ENCODE peak calls at places on chromosome 7, in seven cellular contexts. T is HFF-Myc; E is activated naive CD8-positive, alpha-beta T cell treated with anti-CD3 and anti-CD28 coated beads for 36 hours; Q is left kidney; B is AG20443; C is cerebellar cortex; D is NCI-H1930. H is an unnamed sample.

GRCh38 chr7:158957921-158958471 is 101.6 kb downstream of the DYNC2I1 start:
- DNase-seq in Q (peak), E (peak), C (no peak), T (no peak), D (no peak), B (no peak), H (no peak)

GRCh38 chr7:55441668-55442305 is 76.7 kb downstream of the LANCL2 start:
- DNase-seq in B (peak), T (peak), C (no peak), D (no peak), Q (no peak), E (no peak), H (no peak)

GRCh38 chr7:15323545-15323944 is 238.3 kb downstream of the AGMO start:
- DNase-seq in D (no peak), B (peak), E (no peak), Q (no peak), C (no peak), T (no peak), H (no peak)

GRCh38 chr7:69610675-69611037 is 12.4 kb downstream of the AUTS2 start:
- DNase-seq in B (no peak), C (no peak), E (no peak), T (no peak), Q (no peak), D (no peak), H (no peak)

GRCh38 chr7:73521636-73522080 is 435 bp downstream of the BAZ1B start:
- DNase-seq in B (peak), C (no peak), D (no peak), E (no peak), T (no peak), Q (no peak), H (no peak)

GRCh38 chr7:128343554-128344430 is at the start of gene RBM28:
- DNase-seq in E (peak), D (peak), B (peak), C (peak), T (peak), Q (peak), H (peak)

GRCh38 chr7:124764847-124765400 is 668 bp downstream of the GPR37 start:
- DNase-seq in T (no peak), D (no peak), E (peak), C (no peak), B (no peak), Q (peak), H (no peak)

GRCh38 chr7:71752171-71752935 is 620.4 kb downstream of the GALNT17 start:
- DNase-seq in B (peak), C (peak), E (peak), T (no peak), Q (peak), D (peak), H (no peak)

GRCh38 chr7:92729751-92730150 is 106.6 kb downstream of the CDK6 start:
- DNase-seq in T (no peak), C (no peak), D (no peak), Q (no peak), B (no peak), E (no peak), H (no peak)

GRCh38 chr7:50662059-50662689 is 97.0 kb upstream of the DDC start:
- DNase-seq in B (no peak), C (no peak), T (no peak), D (no peak), E (no peak), Q (no peak), H (no peak)

GRCh38 chr7:38727184-38727940 is 96.2 kb upstream of the AMPH start:
- DNase-seq in T (no peak), Q (no peak), D (no peak), E (no peak), B (no peak), C (no peak), H (no peak)

GRCh38 chr7:136897676-136898075 is 29.2 kb downstream of the CHRM2 start:
- DNase-seq in Q (no peak), D (no peak), B (no peak), E (no peak), C (no peak), T (no peak), H (no peak)

GRCh38 chr7:45000096-45001032 is at the start of gene CCM2:
- DNase-seq in D (no peak), C (peak), B (peak), T (no peak), E (no peak), Q (peak), H (no peak)

GRCh38 chr7:131235489-131236317 is 92.0 kb upstream of the MKLN1 start:
- DNase-seq in T (peak), C (peak), D (no peak), B (peak), E (peak), Q (peak), H (peak)

GRCh38 chr7:99096124-99096887 is 47.6 kb downstream of the SMURF1 start:
- DNase-seq in E (no peak), T (no peak), B (no peak), D (no peak), Q (no peak), C (peak), H (no peak)

GRCh38 chr7:148962823-148963582 is 65.3 kb downstream of the PDIA4 start:
- DNase-seq in B (peak), D (peak), Q (peak), T (no peak), C (peak), E (peak), H (peak)

GRCh38 chr7:90262438-90262837 is 17.5 kb downstream of the CFAP69 start:
- DNase-seq in D (no peak), E (no peak), C (peak), T (no peak), Q (peak), B (peak), H (no peak)

GRCh38 chr7:27197137-27198042 is 2.5 kb downstream of the HOXA13 start:
- DNase-seq in D (no peak), T (no peak), E (no peak), B (no peak), Q (peak), C (no peak), H (no peak)

GRCh38 chr7:150378115-150378852 is 846 bp upstream of the ZNF775 start:
- DNase-seq in C (peak), T (peak), B (peak), Q (peak), E (peak), D (peak), H (peak)

GRCh38 chr7:4633012-4633411 is 49.1 kb upstream of the FOXK1 start:
- DNase-seq in E (no peak), C (no peak), B (peak), D (no peak), Q (no peak), T (no peak), H (no peak)

GRCh38 chr7:134679006-134679405 is 32.4 kb downstream of the BPGM start:
- DNase-seq in T (no peak), D (no peak), E (no peak), Q (no peak), C (no peak), B (no peak), H (no peak)

GRCh38 chr7:83060218-83060617 is 102.5 kb downstream of the PCLO start:
- DNase-seq in B (no peak), D (no peak), Q (no peak), C (no peak), E (no peak), T (no peak), H (no peak)

GRCh38 chr7:136870799-136871487 is 2.5 kb downstream of the CHRM2 start:
- DNase-seq in C (no peak), Q (peak), D (no peak), E (no peak), B (peak), T (no peak), H (no peak)

GRCh38 chr7:45594780-45595535 is 20.8 kb downstream of the ADCY1 start:
- DNase-seq in E (no peak), Q (no peak), C (no peak), D (no peak), T (no peak), B (no peak), H (no peak)

GRCh38 chr7:74174606-74175082 is 488 bp downstream of the EIF4H start:
- DNase-seq in Q (peak), C (no peak), B (peak), D (peak), T (no peak), E (peak), H (no peak)

GRCh38 chr7:127983804-127984332 is 47.4 kb downstream of the LRRC4 start:
- DNase-seq in D (no peak), C (no peak), Q (no peak), B (no peak), T (no peak), E (no peak), H (no peak)

GRCh38 chr7:153675141-153675540 is 377.1 kb upstream of the DPP6 start:
- DNase-seq in D (no peak), E (no peak), B (no peak), Q (no peak), C (no peak), T (no peak), H (no peak)

GRCh38 chr7:69622960-69623359 is 24.7 kb downstream of the AUTS2 start:
- DNase-seq in B (peak), Q (no peak), C (no peak), D (no peak), T (no peak), E (no peak), H (no peak)

GRCh38 chr7:88289505-88290129 is 17.1 kb downstream of the STEAP4 start:
- DNase-seq in C (no peak), E (no peak), T (no peak), Q (no peak), B (no peak), D (no peak), H (no peak)

GRCh38 chr7:29214056-29214455 is 19.5 kb downstream of the CHN2 start:
- DNase-seq in Q (no peak), B (no peak), D (no peak), T (no peak), E (no peak), C (no peak), H (no peak)

GRCh38 chr7:113321201-113321600 is 202.8 kb upstream of the SMIM30 start:
- DNase-seq in D (no peak), Q (no peak), C (no peak), T (no peak), B (no peak), E (no peak), H (peak)

GRCh38 chr7:76193881-76194280 is 7.8 kb upstream of the SRRM3 start:
- DNase-seq in Q (peak), C (no peak), D (no peak), E (no peak), B (no peak), T (no peak), H (no peak)

H was measured in brain pericyte.